ENCODE peak calls at places on chromosomes 7 and 10, in six cellular contexts. E is anterior cingulate cortex; O is RPMI8226; W is activated T-cell treated with anti-CD3 and anti-CD28 coated beads, Interleukin-2, amount 50 U/mL, for 4 hours; B is fibroblast of the aortic adventitia; Y is naive B cell. Z is an unnamed sample.

GRCh38 chr10:3877092-3878000 is 92.3 kb upstream of the KLF6 start:
- DNase-seq in E (no peak), O (no peak), W (no peak), B (peak; percentile 26), Y (no peak), Z (no peak)

GRCh38 chr7:131544449-131545425 is 11.7 kb downstream of the PODXL start:
- DNase-seq in E (no peak), O (peak; percentile 48), W (no peak), B (peak; percentile 40), Y (no peak), Z (no peak)

GRCh38 chr7:151125459-151125834 is 39.2 kb downstream of the AGAP3 start:
- DNase-seq in E (no peak), O (no peak), W (no peak), B (no peak), Y (no peak), Z (no peak)

GRCh38 chr10:124619195-124619594 is 125.0 kb downstream of the FAM53B start:
- DNase-seq in E (no peak), O (no peak), W (no peak), B (no peak), Y (peak; percentile 83), Z (no peak)

GRCh38 chr7:43211693-43212092 is 99.2 kb downstream of the HECW1 start:
- DNase-seq in E (no peak), O (no peak), W (no peak), B (no peak), Y (no peak), Z (peak; percentile 29)

GRCh38 chr7:90648107-90648506 is 52.0 kb downstream of the CDK14 start:
- DNase-seq in E (no peak), O (no peak), W (no peak), B (no peak), Y (no peak), Z (no peak)

GRCh38 chr7:134083766-134084487 is 43.2 kb upstream of the LRGUK start:
- DNase-seq in E (no peak), O (no peak), W (no peak), B (peak; percentile 64), Y (no peak), Z (peak; percentile 43)

GRCh38 chr7:1695800-1696454 is 25.9 kb downstream of the ELFN1 start:
- DNase-seq in E (no peak), O (peak; percentile 8), W (no peak), B (no peak), Y (no peak), Z (no peak)

GRCh38 chr7:71385362-71385761 is 253.4 kb downstream of the GALNT17 start:
- DNase-seq in E (no peak), O (no peak), W (no peak), B (no peak), Y (no peak), Z (no peak)

GRCh38 chr7:98168181-98168903 is 42.9 kb upstream of the BHLHA15 start:
- DNase-seq in E (no peak), O (peak; percentile 85), W (peak; percentile 59), B (peak; percentile 71), Y (peak; percentile 67), Z (peak; percentile 53)

GRCh38 chr10:13483951-13484350 is 44.9 kb downstream of the BEND7 start:
- DNase-seq in E (no peak), O (peak; percentile 66), W (no peak), B (no peak), Y (peak; percentile 62), Z (no peak)

GRCh38 chr7:30562909-30563308 is 31.8 kb upstream of the GARS1 start:
- DNase-seq in E (no peak), O (no peak), W (no peak), B (no peak), Y (no peak), Z (no peak)

GRCh38 chr7:18494821-18495408 is 634 bp upstream of the HDAC9 start:
- DNase-seq in E (peak; percentile 18), O (peak; percentile 60), W (no peak), B (peak; percentile 61), Y (no peak), Z (no peak)

Z was measured in H54.